ENCODE peak calls at places on chromosomes 4 and X, in four cellular contexts. K, Q, Y and P are unnamed samples.

GRCh38 chr4:114273246-114273645 is 293.8 kb upstream of the ARSJ start:
- DNase-seq in K (no peak), Q (no peak), Y (no peak), P (no peak)

GRCh38 chrX:138946941-138947340 is 235.4 kb upstream of the FGF13 start:
- DNase-seq in K (no peak), Q (peak), Y (no peak), P (no peak)

GRCh38 chr4:69523385-69524132 is 27.9 kb upstream of the UGT2B4 start:
- DNase-seq in K (no peak), Q (peak), Y (no peak), P (no peak)

GRCh38 chr4:86450861-86451260 is 91.0 kb upstream of the MAPK10 start:
- DNase-seq in K (no peak), Q (no peak), Y (no peak), P (no peak)

GRCh38 chrX:44967221-44967620 is 94.2 kb downstream of the KDM6A start:
- DNase-seq in K (no peak), Q (no peak), Y (no peak), P (no peak)

GRCh38 chr4:5361968-5362367 is 310.7 kb downstream of the STK32B start:
- DNase-seq in K (no peak), Q (peak), Y (no peak), P (no peak)

GRCh38 chrX:1111543-1112300 is 100.7 kb downstream of the CRLF2 start:
- DNase-seq in K (no peak), Q (no peak), Y (no peak), P (no peak)

GRCh38 chr4:123479944-123480343 is 83.3 kb downstream of the SPRY1 start:
- DNase-seq in K (no peak), Q (peak), Y (no peak), P (no peak)

GRCh38 chrX:34778961-34779360 is 121.9 kb upstream of the TMEM47 start:
- DNase-seq in K (no peak), Q (peak), Y (no peak), P (no peak)

GRCh38 chrX:133402042-133402453 is 13.2 kb downstream of the GPC4 start:
- DNase-seq in K (no peak), Q (peak), Y (no peak), P (no peak)

GRCh38 chr4:135917016-135917415 is 1615.3 kb downstream of the PCDH18 start:
- DNase-seq in K (no peak), Q (no peak), Y (no peak), P (no peak)

GRCh38 chr4:7328913-7329638 is 105.7 kb downstream of the PSAPL1 start:
- DNase-seq in K (no peak), Q (peak), Y (no peak), P (no peak)

GRCh38 chrX:28590394-28590793 is 3.1 kb downstream of the IL1RAPL1 start:
- DNase-seq in K (no peak), Q (no peak), Y (no peak), P (no peak)

GRCh38 chr4:8201341-8201781 is 2.3 kb downstream of the SH3TC1 start:
- DNase-seq in K (peak), Q (no peak), Y (peak), P (no peak)

GRCh38 chrX:70826715-70827114 is 81.8 kb downstream of the TEX11 start:
- DNase-seq in K (no peak), Q (peak), Y (no peak), P (no peak)

GRCh38 chrX:48919360-48919821 is 567 bp upstream of the PIM2 start:
- DNase-seq in K (no peak), Q (peak), Y (no peak), P (no peak)

GRCh38 chrX:40282348-40282747 is 184.6 kb upstream of the BCOR start:
- DNase-seq in K (no peak), Q (no peak), Y (no peak), P (no peak)

GRCh38 chrX:13389501-13389900 is 69.6 kb upstream of the ATXN3L start:
- DNase-seq in K (no peak), Q (no peak), Y (no peak), P (no peak)

GRCh38 chr4:24321637-24322036 is 262.7 kb downstream of the DHX15 start:
- DNase-seq in K (no peak), Q (no peak), Y (no peak), P (no peak)

GRCh38 chr4:137631605-137632004 is 99.3 kb upstream of the PCDH18 start:
- DNase-seq in K (no peak), Q (no peak), Y (no peak), P (no peak)

GRCh38 chrX:42680651-42681050 is 97.3 kb downstream of the PPP1R2C start:
- DNase-seq in K (no peak), Q (no peak), Y (no peak), P (no peak)

GRCh38 chr4:11722218-11722617 is 293.5 kb upstream of the HS3ST1 start:
- DNase-seq in K (no peak), Q (no peak), Y (no peak), P (no peak)

GRCh38 chr4:100168521-100168920 is 21.7 kb downstream of the DDIT4L start:
- DNase-seq in K (no peak), Q (peak), Y (no peak), P (no peak)

GRCh38 chr4:92303621-92304027 is at the start of gene GRID2:
- DNase-seq in K (no peak), Q (peak), Y (no peak), P (peak)

GRCh38 chr4:113756005-113756410 is 5.5 kb downstream of the CAMK2D start:
- DNase-seq in K (no peak), Q (peak), Y (no peak), P (no peak)

GRCh38 chr4:182843813-182844325 is 73.3 kb downstream of the DCTD start:
- DNase-seq in K (no peak), Q (no peak), Y (no peak), P (no peak)

GRCh38 chr4:186765138-186765537 is 41.5 kb upstream of the FAT1 start:
- DNase-seq in K (no peak), Q (peak), Y (no peak), P (peak)

GRCh38 chrX:154018518-154019060 is 1.1 kb downstream of the IRAK1 start:
- DNase-seq in K (no peak), Q (no peak), Y (no peak), P (no peak)

GRCh38 chr4:109578846-109579245 is 18.8 kb downstream of the MCUB start:
- DNase-seq in K (no peak), Q (no peak), Y (no peak), P (no peak)

GRCh38 chr4:153197301-153197700 is 6.9 kb upstream of the TRIM2 start:
- DNase-seq in K (no peak), Q (no peak), Y (no peak), P (no peak)

GRCh38 chrX:130055899-130056298 is 54.4 kb downstream of the ELF4 start:
- DNase-seq in K (no peak), Q (no peak), Y (no peak), P (no peak)

GRCh38 chr4:171846232-171846631 is 33.0 kb downstream of the GALNTL6 start:
- DNase-seq in K (peak), Q (peak), Y (peak), P (peak)

GRCh38 chr4:6198768-6199343 is 1.5 kb downstream of the JAKMIP1 start:
- DNase-seq in K (no peak), Q (no peak), Y (no peak), P (no peak)

GRCh38 chrX:119266364-119266995 is 30.4 kb downstream of the PGRMC1 start:
- DNase-seq in K (peak), Q (peak), Y (peak), P (peak)

GRCh38 chrX:69015564-69016218 is 149.6 kb downstream of the PJA1 start:
- DNase-seq in K (no peak), Q (no peak), Y (no peak), P (no peak)

GRCh38 chr4:2930821-2931764 is 32.1 kb downstream of the NOP14 start:
- DNase-seq in K (no peak), Q (no peak), Y (no peak), P (no peak)

GRCh38 chr4:180636696-180637095 is 1606.5 kb upstream of the TENM3 start:
- DNase-seq in K (no peak), Q (no peak), Y (no peak), P (no peak)

GRCh38 chrX:103565752-103566151 is 19.6 kb upstream of the TCEAL4 start:
- DNase-seq in K (no peak), Q (peak), Y (no peak), P (no peak)

GRCh38 chr4:183408791-183409190 is 35.6 kb upstream of the CDKN2AIP start:
- DNase-seq in K (no peak), Q (no peak), Y (no peak), P (no peak)

GRCh38 chr4:143728171-143728570 is 27.7 kb upstream of the FREM3 start:
- DNase-seq in K (no peak), Q (no peak), Y (no peak), P (no peak)